ENCODE peak calls at places on chromosomes 5 and 9, in seven cellular contexts. One of them, this sample, is unnamed.

GRCh38 chr5:128869970-128870747 is 95.1 kb upstream of the SLC27A6 start:
- DNase-seq in DND-41: no peak
- DNase-seq in pancreas: no peak
- DNase-seq in WTC11: no peak
- DNase-seq in foreskin fibroblast: no peak
- DNase-seq in RWPE1: no peak
- DNase-seq in AG09309: no peak
- DNase-seq in this sample: no peak

GRCh38 chr5:126808619-126809018 is 31.7 kb downstream of the LMNB1 start:
- DNase-seq in foreskin fibroblast: peak; percentile 10
- DNase-seq in pancreas: no peak
- DNase-seq in DND-41: no peak
- DNase-seq in WTC11: no peak
- DNase-seq in RWPE1: peak; percentile 33
- DNase-seq in AG09309: peak; percentile 2
- DNase-seq in this sample: peak; percentile 67

GRCh38 chr5:141858084-141858765 is 20.0 kb downstream of the PCDH1 start:
- DNase-seq in pancreas: no peak
- DNase-seq in AG09309: no peak
- DNase-seq in RWPE1: no peak
- DNase-seq in WTC11: no peak
- DNase-seq in foreskin fibroblast: no peak
- DNase-seq in DND-41: no peak
- DNase-seq in this sample: no peak

GRCh38 chr5:35136386-35136785 is 88.6 kb upstream of the AGXT2 start:
- DNase-seq in DND-41: peak; percentile 68
- DNase-seq in foreskin fibroblast: peak; percentile 99
- DNase-seq in pancreas: no peak
- DNase-seq in AG09309: peak; percentile 94
- DNase-seq in RWPE1: peak; percentile 42
- DNase-seq in WTC11: no peak
- DNase-seq in this sample: peak; percentile 84

GRCh38 chr9:110575169-110575568 is 4.4 kb downstream of the SVEP1 start:
- DNase-seq in RWPE1: no peak
- DNase-seq in AG09309: no peak
- DNase-seq in foreskin fibroblast: peak; percentile 28
- DNase-seq in DND-41: no peak
- DNase-seq in WTC11: no peak
- DNase-seq in pancreas: no peak
- DNase-seq in this sample: no peak

GRCh38 chr5:102742215-102742614 is 12.9 kb upstream of the PAM start:
- DNase-seq in RWPE1: no peak
- DNase-seq in AG09309: no peak
- DNase-seq in foreskin fibroblast: no peak
- DNase-seq in WTC11: no peak
- DNase-seq in pancreas: no peak
- DNase-seq in DND-41: no peak
- DNase-seq in this sample: no peak

GRCh38 chr5:104513194-104513602 is 950.6 kb upstream of the NUDT12 start:
- DNase-seq in RWPE1: peak; percentile 52
- DNase-seq in WTC11: no peak
- DNase-seq in AG09309: no peak
- DNase-seq in pancreas: no peak
- DNase-seq in foreskin fibroblast: peak; percentile 45
- DNase-seq in DND-41: no peak
- DNase-seq in this sample: peak; percentile 39

GRCh38 chr9:111599092-111599947 is at the start of gene PTGR1:
- DNase-seq in WTC11: peak; percentile 79
- DNase-seq in RWPE1: peak; percentile 94
- DNase-seq in pancreas: peak; percentile 92
- DNase-seq in foreskin fibroblast: peak; percentile 90
- DNase-seq in DND-41: no peak
- DNase-seq in AG09309: peak; percentile 54
- DNase-seq in this sample: peak; percentile 94

GRCh38 chr5:120402606-120403005 is 61.5 kb upstream of the PRR16 start:
- DNase-seq in AG09309: no peak
- DNase-seq in foreskin fibroblast: no peak
- DNase-seq in WTC11: no peak
- DNase-seq in pancreas: no peak
- DNase-seq in DND-41: no peak
- DNase-seq in RWPE1: no peak
- DNase-seq in this sample: no peak

GRCh38 chr9:120904061-120904998 is 22.3 kb downstream of the TRAF1 start:
- DNase-seq in AG09309: no peak
- DNase-seq in WTC11: no peak
- DNase-seq in pancreas: no peak
- DNase-seq in RWPE1: no peak
- DNase-seq in foreskin fibroblast: no peak
- DNase-seq in DND-41: no peak
- DNase-seq in this sample: no peak

GRCh38 chr5:89308606-89309040 is 425.6 kb upstream of the MEF2C start:
- DNase-seq in DND-41: no peak
- DNase-seq in RWPE1: no peak
- DNase-seq in AG09309: no peak
- DNase-seq in foreskin fibroblast: no peak
- DNase-seq in WTC11: no peak
- DNase-seq in pancreas: no peak
- DNase-seq in this sample: no peak

GRCh38 chr5:81302596-81302995 is 1.2 kb downstream of the ZCCHC9 start:
- DNase-seq in foreskin fibroblast: no peak
- DNase-seq in RWPE1: no peak
- DNase-seq in AG09309: no peak
- DNase-seq in WTC11: no peak
- DNase-seq in pancreas: no peak
- DNase-seq in DND-41: no peak
- DNase-seq in this sample: no peak

GRCh38 chr5:23977996-23978395 is 470.6 kb downstream of the PRDM9 start:
- DNase-seq in RWPE1: no peak
- DNase-seq in DND-41: peak; percentile 16
- DNase-seq in WTC11: peak; percentile 73
- DNase-seq in pancreas: no peak
- DNase-seq in foreskin fibroblast: no peak
- DNase-seq in AG09309: no peak
- DNase-seq in this sample: no peak

GRCh38 chr9:117355542-117355941 is 59.3 kb downstream of the ASTN2 start:
- DNase-seq in DND-41: no peak
- DNase-seq in AG09309: no peak
- DNase-seq in RWPE1: no peak
- DNase-seq in pancreas: no peak
- DNase-seq in foreskin fibroblast: no peak
- DNase-seq in WTC11: no peak
- DNase-seq in this sample: no peak

GRCh38 chr9:87883990-87884389 is 1.3 kb downstream of the SPATA31E1 start:
- DNase-seq in pancreas: no peak
- DNase-seq in DND-41: no peak
- DNase-seq in RWPE1: no peak
- DNase-seq in AG09309: no peak
- DNase-seq in foreskin fibroblast: no peak
- DNase-seq in WTC11: peak; percentile 75
- DNase-seq in this sample: no peak

GRCh38 chr9:122954253-122954691 is 13.5 kb downstream of the RABGAP1 start:
- DNase-seq in RWPE1: peak; percentile 68
- DNase-seq in foreskin fibroblast: peak; percentile 19
- DNase-seq in pancreas: no peak
- DNase-seq in DND-41: no peak
- DNase-seq in AG09309: no peak
- DNase-seq in WTC11: no peak
- DNase-seq in this sample: peak; percentile 71

GRCh38 chr9:95217936-95218335 is 99.6 kb downstream of the FANCC start:
- DNase-seq in foreskin fibroblast: no peak
- DNase-seq in DND-41: no peak
- DNase-seq in RWPE1: no peak
- DNase-seq in WTC11: no peak
- DNase-seq in pancreas: no peak
- DNase-seq in AG09309: no peak
- DNase-seq in this sample: no peak

GRCh38 chr5:37375091-37375490 is 4.0 kb upstream of the WDR70 start:
- DNase-seq in pancreas: no peak
- DNase-seq in foreskin fibroblast: no peak
- DNase-seq in RWPE1: no peak
- DNase-seq in DND-41: no peak
- DNase-seq in AG09309: no peak
- DNase-seq in WTC11: no peak
- DNase-seq in this sample: no peak

GRCh38 chr5:37370550-37370863 is 399 bp downstream of the NUP155 start:
- DNase-seq in WTC11: no peak
- DNase-seq in foreskin fibroblast: no peak
- DNase-seq in RWPE1: peak; percentile 45
- DNase-seq in DND-41: no peak
- DNase-seq in pancreas: no peak
- DNase-seq in AG09309: no peak
- DNase-seq in this sample: no peak

GRCh38 chr5:37370864-37371726 is at the start of gene NUP155:
- DNase-seq in pancreas: peak; percentile 92
- DNase-seq in RWPE1: peak; percentile 98
- DNase-seq in foreskin fibroblast: peak; percentile 95
- DNase-seq in DND-41: peak; percentile 92
- DNase-seq in WTC11: peak; percentile 93
- DNase-seq in AG09309: peak; percentile 67
- DNase-seq in this sample: peak; percentile 97
- TF ChIP-seq CTCF in pancreas: no peak
- TF ChIP-seq CTCF in RWPE1: no peak
- TF ChIP-seq CTCF in foreskin fibroblast: no peak
- TF ChIP-seq CTCF in DND-41: no peak
- TF ChIP-seq CTCF in WTC11: no peak
- TF ChIP-seq CTCF in AG09309: no peak
- TF ChIP-seq CTCF in this sample: no peak

GRCh38 chr5:167723254-167723871 is 568.1 kb upstream of the WWC1 start:
- DNase-seq in foreskin fibroblast: peak; percentile 47
- DNase-seq in DND-41: peak; percentile 69
- DNase-seq in RWPE1: peak; percentile 91
- DNase-seq in AG09309: no peak
- DNase-seq in WTC11: peak; percentile 79
- DNase-seq in pancreas: peak; percentile 66
- DNase-seq in this sample: peak; percentile 88
- TF ChIP-seq CTCF in foreskin fibroblast: peak; percentile 82
- TF ChIP-seq CTCF in DND-41: peak; percentile 90
- TF ChIP-seq CTCF in RWPE1: peak; percentile 92
- TF ChIP-seq CTCF in AG09309: peak; percentile 85
- TF ChIP-seq CTCF in WTC11: peak; percentile 93
- TF ChIP-seq CTCF in pancreas: peak; percentile 90
- TF ChIP-seq CTCF in this sample: peak; percentile 93

GRCh38 chr9:108776920-108777650 is 78.7 kb downstream of the ACTL7B start:
- DNase-seq in AG09309: no peak
- DNase-seq in DND-41: no peak
- DNase-seq in foreskin fibroblast: no peak
- DNase-seq in WTC11: no peak
- DNase-seq in RWPE1: no peak
- DNase-seq in pancreas: no peak
- DNase-seq in this sample: peak; percentile 70
- TF ChIP-seq CTCF in AG09309: peak; percentile 32
- TF ChIP-seq CTCF in DND-41: peak; percentile 16
- TF ChIP-seq CTCF in foreskin fibroblast: peak; percentile 17
- TF ChIP-seq CTCF in WTC11: no peak
- TF ChIP-seq CTCF in RWPE1: no peak
- TF ChIP-seq CTCF in pancreas: no peak
- TF ChIP-seq CTCF in this sample: peak; percentile 44

GRCh38 chr9:2727966-2728613 is 10.8 kb downstream of the KCNV2 start:
- DNase-seq in DND-41: no peak
- DNase-seq in foreskin fibroblast: peak; percentile 62
- DNase-seq in RWPE1: no peak
- DNase-seq in pancreas: no peak
- DNase-seq in WTC11: no peak
- DNase-seq in AG09309: no peak
- DNase-seq in this sample: peak; percentile 85
- TF ChIP-seq CTCF in DND-41: peak; percentile 31
- TF ChIP-seq CTCF in foreskin fibroblast: peak; percentile 78
- TF ChIP-seq CTCF in RWPE1: no peak
- TF ChIP-seq CTCF in pancreas: peak; percentile 40
- TF ChIP-seq CTCF in WTC11: no peak
- TF ChIP-seq CTCF in AG09309: peak; percentile 75
- TF ChIP-seq CTCF in this sample: peak; percentile 91

DNA sequence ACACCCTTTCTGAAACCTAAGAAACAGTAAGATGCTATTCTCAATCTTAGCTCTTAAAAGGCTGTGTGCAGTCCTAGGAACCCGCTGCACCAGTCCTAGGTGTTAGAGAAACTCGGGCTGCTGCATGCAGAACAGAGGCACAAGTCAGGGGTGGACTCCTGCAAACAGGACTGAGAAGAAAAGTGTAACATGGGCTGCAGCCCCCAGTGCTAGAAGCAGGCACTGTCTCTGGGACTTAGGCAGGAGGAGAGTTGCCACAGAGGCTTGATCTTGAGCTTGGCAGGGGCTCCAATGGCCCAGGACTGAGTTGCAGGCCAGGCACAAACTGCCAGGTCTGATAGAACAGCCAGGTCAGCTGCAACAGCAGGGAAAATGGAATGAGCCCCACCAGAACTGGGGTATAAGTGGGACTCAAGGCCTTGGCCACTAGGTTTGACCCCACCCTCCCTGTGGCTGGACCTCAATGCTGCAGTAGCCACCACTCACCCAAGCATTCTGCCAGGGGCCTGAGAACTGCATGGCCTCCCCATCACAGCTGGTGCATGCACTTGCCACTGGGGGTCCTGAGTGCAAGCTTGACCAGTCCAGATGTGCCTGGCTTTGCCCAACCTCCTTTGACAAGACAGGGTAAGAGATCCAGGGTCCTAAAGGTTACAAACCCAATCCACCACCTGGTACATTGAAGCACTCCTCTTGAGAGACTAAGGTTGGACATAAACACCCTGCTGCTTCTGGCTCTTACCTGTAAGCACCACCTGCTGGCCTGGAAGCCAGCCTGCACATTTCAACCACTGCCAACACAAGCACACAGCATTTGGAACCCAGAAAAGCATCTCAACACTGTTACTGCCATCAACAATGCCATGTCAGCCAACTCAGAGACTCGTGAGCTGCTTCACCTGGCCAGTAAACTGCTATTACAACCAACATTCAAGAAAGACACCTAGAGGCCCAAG is 103.3 kb downstream of the FBXL17 start:
- DNase-seq in AG09309: no peak
- DNase-seq in DND-41: no peak
- DNase-seq in WTC11: peak; percentile 17
- DNase-seq in RWPE1: no peak
- DNase-seq in foreskin fibroblast: no peak
- DNase-seq in pancreas: peak; percentile 29
- DNase-seq in this sample: no peak
- TF ChIP-seq CTCF in AG09309: no peak
- TF ChIP-seq CTCF in DND-41: no peak
- TF ChIP-seq CTCF in WTC11: no peak
- TF ChIP-seq CTCF in RWPE1: no peak
- TF ChIP-seq CTCF in foreskin fibroblast: no peak
- TF ChIP-seq CTCF in pancreas: no peak
- TF ChIP-seq CTCF in this sample: no peak

DNA sequence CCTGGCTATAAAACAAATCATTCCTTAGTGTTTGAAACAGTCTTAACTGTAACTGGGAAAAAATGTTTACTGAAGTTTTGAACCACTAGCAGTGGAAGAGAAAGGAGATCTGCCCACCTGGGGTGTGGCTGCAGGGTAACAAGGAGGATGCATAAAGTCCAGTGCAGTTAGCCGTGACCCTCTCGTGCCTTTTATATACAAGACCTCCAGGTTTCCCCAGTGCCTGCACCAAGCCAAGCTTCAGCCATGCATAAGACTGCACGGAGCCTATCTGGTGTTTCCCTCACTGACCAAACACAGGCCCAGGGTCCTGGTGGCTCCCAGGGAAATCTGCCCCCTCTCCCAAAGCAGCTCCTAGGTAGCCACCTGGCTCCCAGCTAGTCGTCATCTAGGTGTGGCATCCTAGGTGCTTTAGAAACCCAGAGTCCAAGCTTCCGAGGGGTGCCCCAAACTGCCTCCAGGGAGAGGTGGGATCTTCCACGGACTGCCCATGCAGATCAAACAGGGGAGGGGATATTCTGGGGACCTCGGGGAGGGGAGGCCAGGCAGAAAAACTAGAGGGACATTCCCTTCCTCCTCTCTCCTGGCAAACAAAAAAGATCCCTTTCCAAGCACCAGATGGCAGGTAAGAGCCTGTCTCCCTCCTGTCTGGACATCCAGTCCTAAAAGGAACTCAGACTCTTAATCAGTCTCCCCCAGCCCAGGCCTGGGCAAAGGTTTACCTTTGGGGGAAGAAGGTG is 2.7 kb downstream of the SHB start:
- DNase-seq in DND-41: no peak
- DNase-seq in RWPE1: peak; percentile 60
- DNase-seq in foreskin fibroblast: no peak
- DNase-seq in WTC11: no peak
- DNase-seq in pancreas: no peak
- DNase-seq in AG09309: no peak
- DNase-seq in this sample: no peak
- TF ChIP-seq CTCF in DND-41: no peak
- TF ChIP-seq CTCF in RWPE1: peak; percentile 48
- TF ChIP-seq CTCF in foreskin fibroblast: peak; percentile 12
- TF ChIP-seq CTCF in WTC11: no peak
- TF ChIP-seq CTCF in pancreas: no peak
- TF ChIP-seq CTCF in AG09309: peak; percentile 19
- TF ChIP-seq CTCF in this sample: peak; percentile 21

This sample was measured in fibroblast of pulmonary artery.